ENCODE peak calls at places on chromosomes 6 and 20, in five cellular contexts. J is sigmoid colon; T is GM04504; R is activated T-helper 1 cell treated with anti-CD3 and anti-CD28 coated beads, Interleukin-12 subunit alpha, Interleukin-12 subunit beta, Interleukin-2, Interleukin-4 antibody, amounts not matched to agents 30 ng/mL and 10 ng/mL and 1 ng/mL, durations not matched to agents 14 hours and 24 hours and 36 hours; U is NCI-H1105 treated with DMSO at 0.1 percent for 48 hours. X is an unnamed sample.

GRCh38 chr6:44327096-44327495 is 13.9 kb upstream of the AARS2 start:
- DNase-seq in J (no peak), T (no peak), R (no peak), U (no peak), X (no peak)

GRCh38 chr6:82861121-82861520 is 204.5 kb downstream of the UBE3D start:
- DNase-seq in J (no peak), T (no peak), R (no peak), U (no peak), X (no peak)

GRCh38 chr6:35174043-35174434 is 32.9 kb upstream of the TCP11 start:
- DNase-seq in J (no peak), T (no peak), R (no peak), U (no peak), X (no peak)

GRCh38 chr6:109949281-109950065 is 28.6 kb upstream of the GPR6 start:
- DNase-seq in J (no peak), T (no peak), R (no peak), U (no peak), X (no peak)

GRCh38 chr20:8860011-8860495 is 208.8 kb upstream of the PLCB4 start:
- DNase-seq in J (no peak), T (peak), R (no peak), U (no peak), X (no peak)

GRCh38 chr6:28683945-28684538 is 158.4 kb downstream of the GPX5 start:
- DNase-seq in J (no peak), T (no peak), R (no peak), U (peak), X (peak)

GRCh38 chr20:44491635-44492395 is 16.1 kb downstream of the TTPAL start:
- DNase-seq in J (peak), T (peak), R (no peak), U (no peak), X (no peak)

GRCh38 chr6:8215631-8216030 is 113.3 kb upstream of the EEF1E1 start:
- DNase-seq in J (no peak), T (no peak), R (no peak), U (no peak), X (no peak)

GRCh38 chr20:40844285-40844684 is 155.2 kb upstream of the MAFB start:
- DNase-seq in J (no peak), T (no peak), R (no peak), U (no peak), X (peak)

GRCh38 chr6:169905041-169905807 is 153.8 kb downstream of the ERMARD start:
- DNase-seq in J (peak), T (no peak), R (no peak), U (no peak), X (no peak)

GRCh38 chr6:135158397-135158796 is 22.7 kb upstream of the MYB start:
- DNase-seq in J (no peak), T (no peak), R (no peak), U (no peak), X (no peak)

GRCh38 chr6:44622555-44622954 is 235.0 kb downstream of the CDC5L start:
- DNase-seq in J (no peak), T (no peak), R (no peak), U (no peak), X (no peak)

GRCh38 chr6:142323377-142323776 is 21.6 kb downstream of the ADGRG6 start:
- DNase-seq in J (no peak), T (no peak), R (no peak), U (peak), X (peak)

GRCh38 chr20:58237318-58238182 is 9.1 kb upstream of the ANKRD60 start:
- DNase-seq in J (no peak), T (peak), R (no peak), U (no peak), X (no peak)

GRCh38 chr6:7974932-7975763 is 64.6 kb upstream of the TXNDC5 start:
- DNase-seq in J (peak), T (peak), R (no peak), U (peak), X (peak)

GRCh38 chr6:1404713-1405098 is 15.3 kb downstream of the FOXF2 start:
- DNase-seq in J (peak), T (no peak), R (no peak), U (no peak), X (no peak)